ENCODE peak calls at places on chromosomes 16 and 17, in six cellular contexts. T is omental fat pad, X is germinal center, Y is substantia nigra, N is left lung, Z is T1000. J is an unnamed sample.

GRCh38 chr16:57245472-57246113 is 534 bp downstream of the ARL2BP start:
- DNase-seq in T (no peak), X (peak), Y (no peak), N (peak), Z (no peak), J (no peak)

GRCh38 chr16:66561381-66562080 is 4.7 kb upstream of the CMTM1 start:
- DNase-seq in T (no peak), X (no peak), Y (no peak), N (no peak), Z (no peak), J (no peak)

GRCh38 chr16:54846761-54847160 is 83.9 kb upstream of the IRX5 start:
- DNase-seq in T (no peak), X (no peak), Y (no peak), N (no peak), Z (no peak), J (no peak)

GRCh38 chr16:569445-570254 is at the start of gene PIGQ:
- DNase-seq in T (peak), X (peak), Y (peak), N (peak), Z (peak), J (peak)

GRCh38 chr17:37844158-37844976 is 79.8 kb upstream of the TBC1D3K start:
- DNase-seq in T (no peak), X (peak), Y (no peak), N (peak), Z (no peak), J (peak)

GRCh38 chr17:742147-742793 is 9.8 kb downstream of the GEMIN4 start:
- DNase-seq in T (no peak), X (no peak), Y (no peak), N (no peak), Z (no peak), J (no peak)

GRCh38 chr17:77432034-77432554 is 291.3 kb downstream of the SEC14L1 start:
- DNase-seq in T (no peak), X (no peak), Y (no peak), N (no peak), Z (no peak), J (no peak)

GRCh38 chr16:9650284-9650683 is 531.9 kb downstream of the GRIN2A start:
- DNase-seq in T (no peak), X (no peak), Y (no peak), N (no peak), Z (no peak), J (no peak)

GRCh38 chr16:29811896-29812665 is at the start of gene PRRT2:
- DNase-seq in T (no peak), X (no peak), Y (peak), N (no peak), Z (no peak), J (peak)

GRCh38 chr17:40005527-40005926 is 9.7 kb upstream of the CSF3 start:
- DNase-seq in T (no peak), X (no peak), Y (no peak), N (no peak), Z (no peak), J (no peak)

GRCh38 chr16:87839542-87840461 is 29.5 kb downstream of the SLC7A5 start:
- DNase-seq in T (no peak), X (no peak), Y (no peak), N (no peak), Z (no peak), J (no peak)

GRCh38 chr16:23284584-23284983 is 17.5 kb upstream of the SCNN1B start:
- DNase-seq in T (no peak), X (no peak), Y (no peak), N (no peak), Z (no peak), J (no peak)

GRCh38 chr17:69047368-69048263 is 13.1 kb downstream of the ABCA9 start:
- DNase-seq in T (no peak), X (no peak), Y (no peak), N (peak), Z (no peak), J (no peak)

GRCh38 chr17:80264048-80264792 is 3.6 kb downstream of the RNF213 start:
- DNase-seq in T (no peak), X (peak), Y (no peak), N (no peak), Z (no peak), J (peak)

GRCh38 chr17:7839890-7840260 is 5.9 kb downstream of the KDM6B start:
- DNase-seq in T (no peak), X (no peak), Y (no peak), N (no peak), Z (no peak), J (no peak)

GRCh38 chr17:8867361-8867981 is at the start of gene PIK3R6:
- DNase-seq in T (no peak), X (no peak), Y (no peak), N (no peak), Z (no peak), J (peak)

GRCh38 chr16:71440669-71441347 is 1.0 kb downstream of the TLE7 start:
- DNase-seq in T (no peak), X (peak), Y (no peak), N (no peak), Z (no peak), J (no peak)

GRCh38 chr17:60959011-60959410 is 281.4 kb downstream of the BCAS3 start:
- DNase-seq in T (no peak), X (no peak), Y (no peak), N (no peak), Z (no peak), J (no peak)

GRCh38 chr17:64411999-64412771 is 21.5 kb upstream of the PECAM1 start:
- DNase-seq in T (no peak), X (peak), Y (no peak), N (peak), Z (no peak), J (peak)

GRCh38 chr16:68503334-68503733 is 35.8 kb upstream of the ZFP90 start:
- DNase-seq in T (no peak), X (no peak), Y (no peak), N (no peak), Z (no peak), J (no peak)